ENCODE peak calls at places on chromosome 10, in six cellular contexts. R is T follicular helper cell, C is GM12865, T is left lung, K is A549, N is nephron progenitor cell. D is an unnamed sample.

GRCh38 chr10:60388709-60389241 is 900 bp downstream of the ANK3 start:
- DNase-seq in C (no peak), N (no peak), R (no peak), K (no peak), T (no peak), D (no peak)

GRCh38 chr10:29634764-29635625 is at the start of gene SVIL:
- DNase-seq in K (no peak), C (no peak), T (no peak), N (peak; percentile 55), R (no peak), D (peak; percentile 92)

GRCh38 chr10:101817542-101818118 is 614 bp downstream of the OGA start:
- DNase-seq in R (no peak), T (peak; percentile 90), N (peak; percentile 38), K (peak; percentile 91), C (peak; percentile 81), D (peak; percentile 82)

GRCh38 chr10:62491597-62491996 is 117.4 kb downstream of the ZNF365 start:
- DNase-seq in R (no peak), T (no peak), K (no peak), C (no peak), N (no peak), D (no peak)

GRCh38 chr10:17190602-17191001 is 10.9 kb downstream of the TRDMT1 start:
- DNase-seq in R (no peak), T (no peak), N (no peak), C (no peak), K (no peak), D (no peak)

GRCh38 chr10:78755075-78755695 is 313.6 kb upstream of the ZMIZ1 start:
- DNase-seq in C (no peak), N (no peak), R (no peak), T (no peak), K (no peak), D (no peak)

GRCh38 chr10:117653170-117653515 is 110.6 kb downstream of the EMX2 start:
- DNase-seq in R (no peak), K (peak; percentile 78), C (peak; percentile 96), T (no peak), N (no peak), D (no peak)

GRCh38 chr10:127815147-127815546 is 77.6 kb downstream of the CLRN3 start:
- DNase-seq in C (no peak), K (no peak), N (no peak), R (no peak), T (no peak), D (no peak)

GRCh38 chr10:47348138-47348651 is at the start of gene RBP3:
- DNase-seq in K (no peak), N (no peak), T (no peak), R (no peak), C (no peak), D (no peak)

GRCh38 chr10:131833446-131834080 is 67.2 kb upstream of the PPP2R2D start:
- DNase-seq in R (no peak), K (no peak), T (peak; percentile 43), N (no peak), C (no peak), D (no peak)

GRCh38 chr10:95756061-95756751 is at the start of gene ENTPD1:
- DNase-seq in R (no peak), K (no peak), C (peak; percentile 78), T (no peak), N (peak; percentile 11), D (no peak)